ENCODE peak calls at places on chromosomes 7 and 10, in six cellular contexts. G is breast epithelium; M is left ventricle myocardium inferior; T is PC-3; V is CD8-positive, alpha-beta T cell; L is cardiac muscle cell. X is an unnamed sample.
A peak's percentile ranks its signal among the peaks of the same experiment; 100 is the strongest.

GRCh38 chr7:2279873-2280272 is 34.4 kb downstream of the SNX8 start:
- DNase-seq in G (no peak), M (no peak), T (no peak), V (no peak), L (no peak), X (no peak)

GRCh38 chr7:151141281-151141854 is 26.1 kb downstream of the GBX1 start:
- DNase-seq in G (peak; percentile 5), M (no peak), T (no peak), V (no peak), L (no peak), X (no peak)

GRCh38 chr7:127018889-127019288 is 233.9 kb downstream of the GRM8 start:
- DNase-seq in G (no peak), M (no peak), T (no peak), V (no peak), L (no peak), X (no peak)

GRCh38 chr10:58661902-58662301 is 149.2 kb downstream of the BICC1 start:
- DNase-seq in G (no peak), M (no peak), T (no peak), V (no peak), L (no peak), X (no peak)

GRCh38 chr7:74587435-74588126 is 69.9 kb upstream of the GTF2I start:
- DNase-seq in G (peak; percentile 56), M (peak; percentile 89), T (peak; percentile 83), V (no peak), L (peak; percentile 93), X (no peak)

GRCh38 chr10:68223535-68224165 is 8.3 kb downstream of the ATOH7 start:
- DNase-seq in G (no peak), M (no peak), T (peak; percentile 51), V (no peak), L (no peak), X (no peak)

GRCh38 chr10:79084012-79084971 is 15.5 kb downstream of the ZMIZ1 start:
- DNase-seq in G (peak; percentile 96), M (peak; percentile 95), T (peak; percentile 77), V (peak; percentile 12), L (no peak), X (peak; percentile 46)

GRCh38 chr7:27237735-27238334 is 4.8 kb upstream of the EVX1 start:
- DNase-seq in G (no peak), M (no peak), T (peak; percentile 58), V (no peak), L (no peak), X (no peak)

GRCh38 chr7:632831-633210 is 93.7 kb upstream of the DNAAF5 start:
- DNase-seq in G (no peak), M (no peak), T (no peak), V (no peak), L (no peak), X (no peak)

GRCh38 chr10:110409926-110410325 is 87.8 kb upstream of the DUSP5 start:
- DNase-seq in G (no peak), M (no peak), T (no peak), V (no peak), L (no peak), X (no peak)

GRCh38 chr7:100895956-100896742 is 461 bp upstream of the ACHE start:
- DNase-seq in G (no peak), M (peak; percentile 21), T (no peak), V (peak; percentile 42), L (peak; percentile 39), X (no peak)

GRCh38 chr7:134798155-134798554 is 18.7 kb downstream of the CALD1 start:
- DNase-seq in G (no peak), M (no peak), T (no peak), V (no peak), L (no peak), X (no peak)

GRCh38 chr7:85014936-85015335 is 171.9 kb downstream of the SEMA3D start:
- DNase-seq in G (no peak), M (no peak), T (no peak), V (no peak), L (no peak), X (no peak)

GRCh38 chr10:66258693-66259092 is 667.1 kb upstream of the LRRTM3 start:
- DNase-seq in G (no peak), M (no peak), T (no peak), V (no peak), L (no peak), X (no peak)

GRCh38 chr10:132270721-132271457 is 36.9 kb downstream of the STK32C start:
- DNase-seq in G (no peak), M (no peak), T (no peak), V (no peak), L (no peak), X (no peak)

GRCh38 chr10:123807444-123808035 is 84.1 kb downstream of the CPXM2 start:
- DNase-seq in G (no peak), M (no peak), T (no peak), V (no peak), L (no peak), X (no peak)

GRCh38 chr10:101775273-101776131 is at the start of gene FGF8:
- DNase-seq in G (no peak), M (no peak), T (no peak), V (no peak), L (peak; percentile 54), X (no peak)

GRCh38 chr7:88759216-88759955 is at the start of gene ZNF804B:
- DNase-seq in G (no peak), M (peak; percentile 15), T (no peak), V (no peak), L (peak; percentile 59), X (no peak)

GRCh38 chr7:1567082-1567771 is 2.6 kb downstream of the PSMG3 start:
- DNase-seq in G (peak; percentile 57), M (no peak), T (peak; percentile 90), V (no peak), L (no peak), X (no peak)

GRCh38 chr7:55622241-55622835 is 50.0 kb upstream of the VOPP1 start:
- DNase-seq in G (no peak), M (no peak), T (no peak), V (no peak), L (no peak), X (no peak)
- H3K9me3 ChIP-seq in G (peaks cover 4% of the 10 kb centered on the region), M (peaks cover 20% of the 10 kb centered on the region), T (peaks cover 6% of the 10 kb centered on the region), V (no peaks in the 10 kb centered on the region), L (no peaks in the 10 kb centered on the region), X (peaks cover 11% of the 10 kb centered on the region)

GRCh38 chr10:34116220-34116623 is 698.9 kb downstream of the PARD3 start:
- DNase-seq in G (no peak), M (no peak), T (no peak), V (no peak), L (peak; percentile 52), X (no peak)
- TF ChIP-seq CTCF in G (no peak), M (no peak), T (no peak), V (no peak), L (no peak), X (no peak)

GRCh38 chr10:1464866-1465265 is 272.5 kb downstream of the ADARB2 start:
- DNase-seq in G (no peak), M (no peak), T (no peak), V (no peak), L (peak; percentile 66), X (no peak)

GRCh38 chr10:1462521-1462920 is 274.8 kb downstream of the ADARB2 start:
- DNase-seq in G (no peak), M (no peak), T (no peak), V (no peak), L (no peak), X (no peak)

GRCh38 chr10:1462994-1463633 is 274.2 kb downstream of the ADARB2 start:
- DNase-seq in G (no peak), M (no peak), T (no peak), V (no peak), L (no peak), X (no peak)

GRCh38 chr10:1462032-1462431 is 275.3 kb downstream of the ADARB2 start:
- DNase-seq in G (no peak), M (no peak), T (no peak), V (no peak), L (no peak), X (no peak)

GRCh38 chr10:1461016-1461415 is 276.3 kb downstream of the ADARB2 start:
- DNase-seq in G (no peak), M (no peak), T (no peak), V (no peak), L (no peak), X (no peak)
- H3K9me3 ChIP-seq in G (no peaks in the 10 kb centered on the region), M (no peaks in the 10 kb centered on the region), T (no peaks in the 10 kb centered on the region), V (no peaks in the 10 kb centered on the region), L (no peaks in the 10 kb centered on the region), X (no peaks in the 10 kb centered on the region)

GRCh38 chr7:96921231-96921630 is 84.1 kb upstream of the DLX6 start:
- DNase-seq in G (no peak), M (no peak), T (peak; percentile 5), V (no peak), L (no peak), X (no peak)
- TF ChIP-seq CTCF in G (no peak), M (no peak), T (no peak), V (no peak), L (no peak), X (no peak)

DNA sequence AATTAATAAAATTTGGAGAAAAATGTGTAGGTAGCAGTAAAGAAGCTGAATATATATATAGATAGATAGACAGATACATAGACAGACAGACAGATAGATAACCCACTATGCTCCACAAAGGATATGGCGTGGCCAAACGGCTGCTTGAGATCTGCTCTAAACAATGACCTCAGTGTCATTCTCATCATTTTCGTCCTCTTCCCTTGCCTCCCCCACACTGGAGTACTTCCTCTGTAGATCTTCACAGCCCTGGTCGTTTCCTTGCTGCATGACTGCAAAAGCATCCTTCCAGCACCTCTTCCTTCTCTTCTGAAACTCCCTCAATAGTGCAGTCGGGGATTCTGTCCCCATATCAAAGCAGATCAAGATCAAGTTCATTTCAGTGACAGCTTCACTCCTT is 35.6 kb upstream of the ATP6V0A4 start:
- DNase-seq in G (no peak), M (no peak), T (no peak), V (no peak), L (no peak), X (no peak)
- H3K9me3 ChIP-seq in G (no peaks in the 10 kb centered on the region), M (no peaks in the 10 kb centered on the region), T (no peaks in the 10 kb centered on the region), V (no peaks in the 10 kb centered on the region), L (no peaks in the 10 kb centered on the region), X (no peaks in the 10 kb centered on the region)

DNA sequence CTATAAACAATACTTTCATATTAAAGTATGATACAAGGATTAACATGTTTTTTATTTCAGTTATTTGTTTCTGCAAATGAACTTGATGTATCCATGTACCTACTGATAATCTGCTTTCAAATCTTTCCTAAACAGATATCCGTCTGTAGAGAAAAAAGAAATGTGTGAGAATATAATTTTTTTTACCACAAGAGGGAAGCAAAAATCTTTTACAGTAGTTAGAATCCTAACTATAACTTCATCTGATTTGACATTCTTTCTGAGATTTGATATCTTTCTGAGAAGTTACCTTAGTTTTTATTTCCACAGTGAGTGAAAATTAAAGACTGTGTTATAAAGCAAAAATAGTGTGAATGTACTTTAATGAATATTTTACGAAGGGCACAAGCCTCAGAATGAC is 203.9 kb upstream of the PCLO start:
- DNase-seq in G (no peak), M (no peak), T (peak; percentile 52), V (no peak), L (no peak), X (no peak)
- TF ChIP-seq CTCF in G (no peak), M (no peak), T (peak; percentile 53), V (no peak), L (no peak), X (no peak)

GRCh38 chr10:754914-755313 is 65.4 kb upstream of the DIP2C start:
- DNase-seq in G (no peak), M (no peak), T (no peak), V (no peak), L (no peak), X (no peak)
- H3K9me3 ChIP-seq in G (peaks cover 8% of the 10 kb centered on the region), M (peaks cover 44% of the 10 kb centered on the region), T (no peaks in the 10 kb centered on the region), V (no peaks in the 10 kb centered on the region), L (no peaks in the 10 kb centered on the region), X (peaks cover 4% of the 10 kb centered on the region)